ENCODE peak calls at places on chromosomes 6 and 20, in eight cellular contexts. W, O, Z, L, M, R, S and H are unnamed samples.

GRCh38 chr20:6466065-6466810 is 301.2 kb upstream of the BMP2 start:
- DNase-seq in W (no peak), O (no peak), Z (no peak), L (no peak), M (no peak), R (no peak), S (no peak), H (no peak)

GRCh38 chr6:30820196-30820595 is 64.1 kb upstream of the DDR1 start:
- DNase-seq in W (peak), O (no peak), Z (no peak), L (no peak), M (no peak), R (peak), S (no peak), H (no peak)

GRCh38 chr6:25410102-25410501 is 130.9 kb downstream of the CARMIL1 start:
- DNase-seq in W (no peak), O (no peak), Z (no peak), L (no peak), M (no peak), R (no peak), S (no peak), H (no peak)

GRCh38 chr6:150143521-150144293 is 863 bp downstream of the PPP1R14C start:
- DNase-seq in W (no peak), O (no peak), Z (no peak), L (no peak), M (peak), R (no peak), S (peak), H (no peak)

GRCh38 chr6:8402546-8402945 is 32.8 kb downstream of the SLC35B3 start:
- DNase-seq in W (no peak), O (no peak), Z (no peak), L (no peak), M (no peak), R (no peak), S (no peak), H (no peak)

GRCh38 chr20:1995531-1996310 is 1.9 kb upstream of the PDYN start:
- DNase-seq in W (no peak), O (no peak), Z (no peak), L (no peak), M (no peak), R (no peak), S (no peak), H (no peak)

GRCh38 chr6:5471637-5472430 is 210.5 kb downstream of the FARS2 start:
- DNase-seq in W (no peak), O (no peak), Z (no peak), L (peak), M (no peak), R (no peak), S (peak), H (no peak)

GRCh38 chr6:92617726-92618125 is 801.6 kb downstream of the EPHA7 start:
- DNase-seq in W (no peak), O (no peak), Z (no peak), L (no peak), M (no peak), R (no peak), S (no peak), H (no peak)

GRCh38 chr6:17103715-17104114 is 1.9 kb downstream of the STMND1 start:
- DNase-seq in W (no peak), O (no peak), Z (no peak), L (no peak), M (no peak), R (no peak), S (no peak), H (no peak)

GRCh38 chr20:43564993-43565757 is 6.3 kb downstream of the SGK2 start:
- DNase-seq in W (peak), O (no peak), Z (no peak), L (no peak), M (no peak), R (no peak), S (no peak), H (no peak)

GRCh38 chr6:12279322-12280098 is 10.7 kb upstream of the EDN1 start:
- DNase-seq in W (no peak), O (no peak), Z (no peak), L (no peak), M (no peak), R (no peak), S (no peak), H (no peak)

GRCh38 chr20:46237221-46237620 is 71.1 kb downstream of the CDH22 start:
- DNase-seq in W (peak), O (no peak), Z (no peak), L (no peak), M (no peak), R (no peak), S (no peak), H (no peak)